ENCODE peak calls at places on chromosomes 3 and 15, in nine cellular contexts. Y is activated T-helper 9 cell treated with anti-CD3 and anti-CD28 coated beads, Interleukin-2, amount 50 U/mL, for 16 hours; R is SW480; F is stimulated activated naive CD8-positive, alpha-beta T cell treated with anti-CD3 and anti-CD28 coated beads, Interleukin-15, Interleukin-2, amounts not matched to agents 100 U/mL and 50 U/mL, for 24 hours; Q is BE2C; T is ACHN; U is HCT116; A is NCI-H1092 treated with DMSO at 0.1 percent for 48 hours; M is foreskin fibroblast. O is an unnamed sample.

GRCh38 chr3:23806322-23807160 is 786 bp downstream of the UBE2E1 start:
- DNase-seq in A (no peak), Y (peak), F (peak), M (no peak), Q (peak), T (no peak), U (no peak), R (no peak), O (peak)

GRCh38 chr3:5197470-5198312 is 10.2 kb downstream of the EDEM1 start:
- DNase-seq in Y (no peak), R (peak), Q (no peak), F (peak), T (peak), A (no peak), U (no peak), M (no peak), O (no peak)

GRCh38 chr3:9278498-9278897 is 29.1 kb upstream of the SRGAP3 start:
- DNase-seq in U (no peak), R (no peak), M (no peak), T (no peak), A (no peak), Q (no peak), F (no peak), Y (no peak), O (no peak)

GRCh38 chr15:63832620-63833245 is 1.0 kb downstream of the HERC1 start:
- DNase-seq in A (peak), R (peak), U (no peak), M (no peak), Q (no peak), T (peak), F (no peak), Y (no peak), O (no peak)

GRCh38 chr3:65584913-65585312 is 453.8 kb downstream of the MAGI1 start:
- DNase-seq in T (no peak), A (no peak), R (no peak), Q (no peak), F (no peak), U (no peak), Y (no peak), M (no peak), O (no peak)

GRCh38 chr3:8482960-8483665 is 18.5 kb upstream of the LMCD1 start:
- DNase-seq in Q (no peak), F (no peak), R (no peak), Y (no peak), T (peak), U (no peak), M (peak), A (peak), O (peak)

GRCh38 chr3:10116138-10116460 is 624 bp downstream of the BRK1 start:
- DNase-seq in T (peak), A (peak), F (no peak), R (peak), M (peak), Q (no peak), U (no peak), Y (no peak), O (peak)

GRCh38 chr15:44482088-44482487 is 54.7 kb downstream of the CTDSPL2 start:
- DNase-seq in Q (no peak), Y (no peak), M (no peak), F (no peak), U (no peak), T (peak), R (no peak), A (no peak), O (no peak)

GRCh38 chr3:15708882-15709677 is 88.7 kb downstream of the ANKRD28 start:
- DNase-seq in M (peak), T (no peak), F (no peak), A (no peak), U (no peak), Q (no peak), Y (no peak), R (no peak), O (no peak)

GRCh38 chr15:101296418-101297405 is 1.7 kb upstream of the SNRPA1 start:
- DNase-seq in U (no peak), M (peak), Q (no peak), T (no peak), A (no peak), Y (no peak), F (no peak), R (peak), O (peak)

GRCh38 chr3:59992578-59992977 is 942.8 kb upstream of the CFAP20DC start:
- DNase-seq in Y (no peak), F (no peak), Q (no peak), A (no peak), U (no peak), T (no peak), R (no peak), M (no peak), O (no peak)

GRCh38 chr3:1953519-1953918 is 145.1 kb upstream of the CNTN4 start:
- DNase-seq in Q (no peak), R (no peak), U (no peak), A (no peak), T (no peak), Y (no peak), F (no peak), M (no peak), O (no peak)

GRCh38 chr15:70766597-70766996 is 3.2 kb upstream of the UACA start:
- DNase-seq in F (no peak), R (no peak), A (no peak), U (no peak), Y (no peak), Q (no peak), T (no peak), M (no peak), O (no peak)

GRCh38 chr15:35533130-35534110 is 12.5 kb downstream of the DPH6 start:
- DNase-seq in T (no peak), R (no peak), F (no peak), Y (no peak), M (peak), A (no peak), Q (no peak), U (no peak), O (no peak)

GRCh38 chr15:77542491-77543001 is 90.2 kb downstream of the LINGO1 start:
- DNase-seq in F (no peak), A (no peak), M (peak), T (peak), Q (no peak), Y (no peak), U (no peak), R (peak), O (peak)

GRCh38 chr3:185561374-185561943 is 9.1 kb upstream of the LIPH start:
- DNase-seq in T (no peak), F (no peak), Q (no peak), A (no peak), U (no peak), Y (no peak), R (no peak), M (no peak), O (no peak)

GRCh38 chr3:55639886-55640765 is 153.0 kb upstream of the WNT5A start:
- DNase-seq in Q (no peak), A (no peak), T (no peak), U (no peak), M (no peak), R (peak), F (no peak), Y (no peak), O (no peak)

GRCh38 chr3:142726017-142726416 is 2.2 kb downstream of the TRPC1 start:
- DNase-seq in R (no peak), Y (no peak), M (no peak), Q (no peak), F (no peak), T (no peak), A (no peak), U (no peak), O (no peak)

GRCh38 chr3:141728355-141728892 is 9.7 kb upstream of the RNF7 start:
- DNase-seq in F (no peak), Y (no peak), R (no peak), M (no peak), A (no peak), T (peak), U (no peak), Q (no peak), O (no peak)

GRCh38 chr15:75749820-75750219 is 37.2 kb upstream of the CSPG4 start:
- DNase-seq in F (no peak), T (no peak), Q (no peak), R (no peak), M (no peak), Y (no peak), A (no peak), U (no peak), O (no peak)

GRCh38 chr15:68023307-68024101 is 30.6 kb upstream of the PIAS1 start:
- DNase-seq in M (no peak), Q (no peak), A (no peak), R (no peak), F (no peak), U (no peak), Y (no peak), T (no peak), O (no peak)

GRCh38 chr15:41798607-41799487 is 24.6 kb downstream of the MAPKBP1 start:
- DNase-seq in Q (no peak), A (no peak), M (no peak), F (peak), U (no peak), T (no peak), Y (no peak), R (no peak), O (peak)

GRCh38 chr3:119388577-119388976 is 74.8 kb downstream of the TMEM39A start:
- DNase-seq in U (no peak), T (no peak), F (no peak), A (peak), R (no peak), Q (no peak), Y (no peak), M (no peak), O (no peak)

GRCh38 chr3:23810342-23811116 is 4.8 kb downstream of the UBE2E1 start:
- DNase-seq in R (peak), A (peak), Y (peak), Q (peak), T (peak), U (no peak), F (peak), M (no peak), O (peak)

GRCh38 chr3:115239717-115240116 is 92.6 kb upstream of the ZBTB20 start:
- DNase-seq in M (peak), R (peak), U (peak), F (no peak), T (peak), A (peak), Y (no peak), Q (peak), O (peak)

GRCh38 chr3:140091143-140091542 is 156.2 kb downstream of the CLSTN2 start:
- DNase-seq in F (no peak), U (no peak), Q (peak), T (peak), A (no peak), R (peak), M (no peak), Y (no peak), O (peak)

GRCh38 chr3:106085998-106086397 is 217.2 kb upstream of the CBLB start:
- DNase-seq in M (no peak), U (no peak), A (no peak), R (no peak), T (no peak), F (no peak), Q (no peak), Y (no peak), O (peak)

GRCh38 chr15:64014995-64015394 is 31.3 kb downstream of the DAPK2 start:
- DNase-seq in M (no peak), U (no peak), T (no peak), F (no peak), R (no peak), A (no peak), Y (no peak), Q (no peak), O (peak)

GRCh38 chr3:193502871-193503270 is 51.8 kb downstream of the ATP13A4 start:
- DNase-seq in T (no peak), M (no peak), U (no peak), Q (no peak), R (no peak), F (no peak), A (no peak), Y (no peak), O (no peak)

GRCh38 chr3:67635257-67635656 is 19.2 kb downstream of the SUCLG2 start:
- DNase-seq in Y (no peak), Q (no peak), R (no peak), T (no peak), U (no peak), A (no peak), F (no peak), M (peak), O (peak)

O was measured in MG63.